ENCODE peak calls at places on chromosomes 6 and 20, in eight cellular contexts. N, I, C, Y, V, J, Z and S are unnamed samples.

GRCh38 chr20:24991897-24992419 is 593 bp downstream of the APMAP start:
- DNase-seq in J (peak; percentile 69), V (no peak), N (no peak), I (peak; percentile 36), Y (no peak), Z (peak; percentile 85), C (no peak), S (no peak)

GRCh38 chr6:47383360-47383759 is 73.7 kb upstream of the TNFRSF21 start:
- DNase-seq in J (no peak), Z (no peak), Y (no peak), I (no peak), N (no peak), V (no peak), C (no peak), S (no peak)

GRCh38 chr6:82773061-82773717 is 292.5 kb downstream of the UBE3D start:
- DNase-seq in I (no peak), C (no peak), N (no peak), Y (no peak), V (no peak), Z (no peak), J (no peak), S (no peak)

GRCh38 chr6:8017705-8018104 is 46.5 kb downstream of the BLOC1S5 start:
- DNase-seq in C (no peak), N (no peak), V (no peak), Y (no peak), Z (no peak), I (no peak), J (no peak), S (no peak)

GRCh38 chr6:138692978-138693909 is 80.3 kb upstream of the CCDC28A start:
- DNase-seq in C (peak; percentile 57), I (peak; percentile 73), Z (peak; percentile 92), J (peak; percentile 87), N (peak; percentile 48), Y (peak; percentile 86), V (peak; percentile 55), S (no peak)

GRCh38 chr6:2103644-2104523 is 141.5 kb downstream of the GMDS start:
- DNase-seq in N (no peak), I (no peak), C (peak; percentile 69), V (no peak), J (no peak), Z (no peak), Y (no peak), S (no peak)

GRCh38 chr6:170129691-170130171 is 161.1 kb downstream of the DLL1 start:
- DNase-seq in V (no peak), Y (no peak), N (peak; percentile 72), J (no peak), C (no peak), Z (peak; percentile 84), I (no peak), S (no peak)

GRCh38 chr20:42093542-42094440 is 475.6 kb upstream of the CHD6 start:
- DNase-seq in I (no peak), C (no peak), Z (no peak), Y (no peak), J (no peak), V (no peak), N (no peak), S (no peak)

GRCh38 chr6:117306227-117306784 is 40.9 kb downstream of the VGLL2 start:
- DNase-seq in C (no peak), V (no peak), J (no peak), Z (no peak), N (no peak), I (no peak), Y (no peak), S (no peak)

GRCh38 chr6:14612016-14612415 is 494.4 kb downstream of the CD83 start:
- DNase-seq in Z (no peak), N (no peak), Y (no peak), V (no peak), I (no peak), J (no peak), C (peak; percentile 79), S (no peak)

GRCh38 chr20:5844063-5844681 is 94.0 kb downstream of the SHLD1 start:
- DNase-seq in Z (no peak), C (peak; percentile 28), N (no peak), J (no peak), I (peak; percentile 46), Y (no peak), V (no peak), S (no peak)

GRCh38 chr6:131784561-131784960 is 23.3 kb upstream of the ENPP1 start:
- DNase-seq in J (no peak), N (no peak), Z (no peak), I (no peak), C (no peak), Y (no peak), V (no peak), S (no peak)

GRCh38 chr6:73521351-73522254 is 771 bp upstream of the EEF1A1 start:
- DNase-seq in N (no peak), V (no peak), Y (no peak), I (no peak), C (peak; percentile 91), Z (peak; percentile 94), J (peak; percentile 89), S (peak; percentile 76)

GRCh38 chr6:36660771-36661471 is 17.6 kb upstream of the CDKN1A start:
- DNase-seq in V (no peak), N (no peak), Y (peak; percentile 55), C (no peak), Z (peak; percentile 90), J (peak; percentile 80), I (peak; percentile 73), S (no peak)

GRCh38 chr20:11919046-11919445 is 1.4 kb downstream of the BTBD3 start:
- DNase-seq in N (no peak), J (no peak), C (peak; percentile 47), Y (peak; percentile 54), V (no peak), I (no peak), Z (no peak), S (no peak)

GRCh38 chr20:41655966-41656685 is 37.9 kb upstream of the CHD6 start:
- DNase-seq in I (no peak), Z (no peak), C (no peak), N (no peak), Y (no peak), V (no peak), J (no peak), S (no peak)

GRCh38 chr20:43558412-43559146 is at the start of gene SGK2:
- DNase-seq in V (no peak), J (peak; percentile 85), N (no peak), C (peak; percentile 43), Y (peak; percentile 90), I (peak; percentile 72), Z (peak; percentile 89), S (no peak)

GRCh38 chr20:54630582-54630981 is 155.2 kb downstream of the DOK5 start:
- DNase-seq in J (no peak), N (no peak), C (no peak), I (no peak), Z (no peak), V (no peak), Y (no peak), S (no peak)

GRCh38 chr6:250676-251075 is 41.6 kb upstream of the DUSP22 start:
- DNase-seq in J (no peak), I (no peak), C (no peak), Y (no peak), N (no peak), Z (no peak), V (no peak), S (no peak)

GRCh38 chr6:49409951-49410542 is 53.0 kb downstream of the MMUT start:
- DNase-seq in V (peak; percentile 53), N (peak; percentile 43), Z (no peak), I (peak; percentile 57), C (peak; percentile 61), Y (peak; percentile 29), J (peak; percentile 27), S (no peak)

GRCh38 chr6:107061125-107062020 is 33.4 kb downstream of the MTRES1 start:
- DNase-seq in Y (no peak), J (no peak), V (no peak), I (no peak), N (no peak), C (peak; percentile 29), Z (no peak), S (no peak)

GRCh38 chr20:45090481-45090880 is 10.4 kb downstream of the KCNS1 start:
- DNase-seq in Z (no peak), C (peak; percentile 7), J (no peak), N (no peak), I (no peak), Y (no peak), V (no peak), S (no peak)

GRCh38 chr6:11236351-11236750 is 3.9 kb upstream of the NEDD9 start:
- DNase-seq in J (no peak), V (no peak), Y (no peak), Z (no peak), I (no peak), C (no peak), N (no peak), S (no peak)

GRCh38 chr6:124793406-124793805 is 168.8 kb upstream of the RNF217 start:
- DNase-seq in Y (no peak), N (no peak), C (no peak), J (no peak), Z (no peak), V (no peak), I (no peak), S (no peak)

GRCh38 chr6:124799638-124800037 is 162.6 kb upstream of the RNF217 start:
- DNase-seq in V (no peak), N (no peak), Y (no peak), Z (no peak), I (no peak), C (no peak), J (no peak), S (no peak)

GRCh38 chr6:124795879-124796838 is 166.1 kb upstream of the RNF217 start:
- DNase-seq in I (peak; percentile 8), N (peak; percentile 21), V (no peak), C (peak; percentile 1), J (peak; percentile 16), Y (no peak), Z (no peak), S (no peak)

GRCh38 chr6:124800222-124800621 is 162.0 kb upstream of the RNF217 start:
- DNase-seq in V (no peak), Z (no peak), N (no peak), J (no peak), C (no peak), Y (no peak), I (no peak), S (no peak)

GRCh38 chr6:124798942-124799496 is 163.2 kb upstream of the RNF217 start:
- DNase-seq in J (no peak), Z (no peak), V (no peak), N (no peak), C (no peak), I (no peak), Y (no peak), S (no peak)
- TF ChIP-seq CTCF in J (no peak), Z (no peak), V (no peak), N (no peak), C (peak; percentile 19), I (no peak), Y (no peak), S (no peak)

GRCh38 chr20:60402209-60403058 is 444.2 kb downstream of the CDH26 start:
- DNase-seq in V (no peak), Y (no peak), N (no peak), J (no peak), I (no peak), C (no peak), Z (no peak), S (no peak)
- H3K4me1 ChIP-seq in V (no peaks in the 10 kb centered on the region), Y (no peaks in the 10 kb centered on the region), N (no peaks in the 10 kb centered on the region), J (no peaks in the 10 kb centered on the region), I (no peaks in the 10 kb centered on the region), C (no peaks in the 10 kb centered on the region), Z (no peaks in the 10 kb centered on the region), S (no peaks in the 10 kb centered on the region)

GRCh38 chr20:23061713-23062561 is 12.5 kb upstream of the THBD start:
- DNase-seq in V (no peak), J (no peak), C (peak; percentile 57), I (peak; percentile 78), Y (no peak), N (no peak), Z (no peak), S (no peak)
- TF ChIP-seq CTCF in V (no peak), J (no peak), C (peak; percentile 43), I (peak; percentile 40), Y (peak; percentile 11), N (peak; percentile 19), Z (no peak), S (peak; percentile 51)

GRCh38 chr6:140073456-140073855 is 699.0 kb upstream of the CITED2 start:
- DNase-seq in C (peak; percentile 80), V (no peak), Z (no peak), J (no peak), I (no peak), N (no peak), Y (no peak), S (no peak)
- H3K4me1 ChIP-seq in C (peaks cover 10% of the 10 kb centered on the region), V (no peaks in the 10 kb centered on the region), Z (peaks cover 11% of the 10 kb centered on the region), J (peaks cover 5% of the 10 kb centered on the region), I (peaks cover 19% of the 10 kb centered on the region), N (no peaks in the 10 kb centered on the region), Y (peaks cover 11% of the 10 kb centered on the region), S (peaks cover 25% of the 10 kb centered on the region)